ENCODE peak calls at places on chromosomes 16 and 17, in five cellular contexts. M, R, X, W and T are unnamed samples.

GRCh38 chr17:41785091-41785875 is 1.2 kb downstream of the JUP start:
- DNase-seq in X (no peak), M (no peak), W (no peak), R (peak), T (no peak)

GRCh38 chr17:55402374-55402773 is 19.3 kb downstream of the MMD start:
- DNase-seq in M (peak), R (peak), X (no peak), W (no peak), T (no peak)

GRCh38 chr17:83180264-83180995 is 101.0 kb downstream of the METRNL start:
- DNase-seq in W (no peak), R (no peak), M (no peak), X (no peak), T (no peak)

GRCh38 chr17:72635034-72635654 is 457.3 kb downstream of the SLC39A11 start:
- DNase-seq in X (no peak), W (no peak), R (peak), M (no peak), T (no peak)

GRCh38 chr16:85152414-85153030 is 40.2 kb upstream of the CIBAR2 start:
- DNase-seq in R (no peak), M (no peak), W (no peak), X (no peak), T (no peak)

GRCh38 chr17:2965621-2966275 is 97.7 kb downstream of the OR1D5 start:
- DNase-seq in W (no peak), M (peak), X (no peak), R (peak), T (peak)

GRCh38 chr17:10001296-10001904 is 96.3 kb upstream of the RCVRN start:
- DNase-seq in R (no peak), M (no peak), W (no peak), X (no peak), T (no peak)

GRCh38 chr17:50953831-50954601 is 87.9 kb upstream of the TOB1 start:
- DNase-seq in X (peak), W (no peak), M (no peak), R (no peak), T (no peak)

GRCh38 chr16:495127-495748 is 32.3 kb upstream of the CAPN15 start:
- DNase-seq in W (no peak), R (peak), M (peak), X (no peak), T (no peak)

GRCh38 chr17:17537311-17538099 is 41.3 kb upstream of the RASD1 start:
- DNase-seq in R (no peak), M (no peak), W (no peak), X (no peak), T (no peak)

GRCh38 chr17:72416054-72416691 is 295.4 kb downstream of the SOX9 start:
- DNase-seq in R (no peak), M (no peak), X (no peak), W (no peak), T (no peak)

GRCh38 chr17:76473541-76473985 is 6.2 kb downstream of the AANAT start:
- DNase-seq in W (no peak), R (no peak), M (peak), X (no peak), T (no peak)

GRCh38 chr17:50406578-50406977 is 9.3 kb upstream of the LRRC59 start:
- DNase-seq in W (no peak), X (no peak), R (no peak), M (no peak), T (no peak)

GRCh38 chr16:13429411-13429810 is 490.5 kb upstream of the ERCC4 start:
- DNase-seq in R (no peak), M (peak), W (no peak), X (no peak), T (no peak)

GRCh38 chr17:20934288-20934687 is 108.5 kb downstream of the USP22 start:
- DNase-seq in R (no peak), W (no peak), X (no peak), M (no peak), T (no peak)

GRCh38 chr17:48330386-48330785 is 99.6 kb downstream of the SKAP1 start:
- DNase-seq in R (peak), M (no peak), X (no peak), W (no peak), T (no peak)

GRCh38 chr17:62064029-62064790 is 868 bp downstream of the MED13 start:
- DNase-seq in R (peak), M (peak), W (no peak), X (no peak), T (no peak)

GRCh38 chr17:336110-337021 is 16.2 kb downstream of the RPH3AL start:
- DNase-seq in M (no peak), R (no peak), W (no peak), X (no peak), T (no peak)

GRCh38 chr16:56662357-56663354 is 4.9 kb downstream of the MT1F start:
- DNase-seq in X (peak), M (no peak), W (no peak), R (no peak), T (no peak)

GRCh38 chr16:1790611-1791255 is 2.8 kb downstream of the IGFALS start:
- DNase-seq in M (no peak), W (no peak), X (no peak), R (no peak), T (no peak)

GRCh38 chr17:63120406-63120805 is 154.4 kb downstream of the TANC2 start:
- DNase-seq in X (no peak), R (peak), M (no peak), W (no peak), T (no peak)